ENCODE peak calls at places on chromosome 21, in six cellular contexts. U is GM12878, V is H1, M is IMR-90, R is K562, L is HepG2. O is an unnamed sample.

GRCh38 chr21:44984792-44985440 is 45.1 kb downstream of the SLX9 start:
- DNase-seq in R (no peak), U (no peak), L (peak; percentile 91), M (no peak), V (no peak), O (no peak)

GRCh38 chr21:37032877-37033471 is 26.5 kb downstream of the RIPPLY3 start:
- DNase-seq in M (peak; percentile 81), V (no peak), L (no peak), R (no peak), U (no peak), O (peak; percentile 51)

GRCh38 chr21:44870748-44871495 is 2.6 kb downstream of the PTTG1IP start:
- DNase-seq in V (no peak), L (peak; percentile 40), M (no peak), U (no peak), R (no peak), O (peak; percentile 21)

GRCh38 chr21:25964009-25964408 is 206.6 kb downstream of the APP start:
- DNase-seq in L (no peak), M (no peak), U (no peak), R (no peak), V (no peak), O (no peak)

GRCh38 chr21:16583567-16583966 is 853.8 kb downstream of the USP25 start:
- DNase-seq in M (no peak), L (no peak), R (no peak), U (no peak), V (no peak), O (no peak)

GRCh38 chr21:41321908-41322495 is 5.4 kb downstream of the FAM3B start:
- DNase-seq in V (no peak), R (no peak), U (no peak), M (no peak), L (no peak), O (no peak)

GRCh38 chr21:31283025-31283424 is 61.0 kb downstream of the TIAM1 start:
- DNase-seq in V (no peak), L (no peak), M (no peak), U (no peak), R (no peak), O (no peak)

GRCh38 chr21:41926068-41926806 is 27.6 kb downstream of the C2CD2 start:
- DNase-seq in U (peak; percentile 68), V (peak; percentile 17), M (peak; percentile 66), R (no peak), L (peak; percentile 60), O (no peak)

GRCh38 chr21:31132574-31133242 is 94.4 kb upstream of the KRTAP19-8 start:
- DNase-seq in U (peak; percentile 93), R (no peak), L (no peak), V (no peak), M (peak; percentile 12), O (no peak)

GRCh38 chr21:29487154-29487553 is 188.4 kb downstream of the BACH1 start:
- DNase-seq in U (no peak), L (no peak), V (no peak), R (no peak), M (no peak), O (no peak)
- TF ChIP-seq CEBPB in U (no peak), L (no peak), V (no peak), R (no peak), M (no peak), O (no peak)

GRCh38 chr21:39451332-39452206 is at the start of gene SH3BGR:
- DNase-seq in L (no peak), M (no peak), U (no peak), V (peak; percentile 33), R (peak; percentile 75), O (no peak)

GRCh38 chr21:39452207-39452964 is 616 bp downstream of the SH3BGR start:
- DNase-seq in M (peak; percentile 83), V (no peak), R (no peak), L (peak; percentile 3), U (no peak), O (no peak)

GRCh38 chr21:39452965-39453332 is 1.2 kb downstream of the SH3BGR start:
- DNase-seq in V (no peak), M (no peak), U (no peak), L (no peak), R (no peak), O (no peak)

GRCh38 chr21:39454949-39455668 is 3.3 kb downstream of the SH3BGR start:
- DNase-seq in R (no peak), V (no peak), M (no peak), L (no peak), U (no peak), O (no peak)

GRCh38 chr21:39453571-39454179 is 1.9 kb downstream of the SH3BGR start:
- DNase-seq in R (no peak), U (no peak), M (no peak), V (no peak), L (no peak), O (no peak)
- H3K27ac ChIP-seq in R (no peak overlapping the region), U (no peak overlapping the region), M (no peak overlapping the region), V (no peak overlapping the region), L (no peak overlapping the region), O (no peak overlapping the region)

DNA sequence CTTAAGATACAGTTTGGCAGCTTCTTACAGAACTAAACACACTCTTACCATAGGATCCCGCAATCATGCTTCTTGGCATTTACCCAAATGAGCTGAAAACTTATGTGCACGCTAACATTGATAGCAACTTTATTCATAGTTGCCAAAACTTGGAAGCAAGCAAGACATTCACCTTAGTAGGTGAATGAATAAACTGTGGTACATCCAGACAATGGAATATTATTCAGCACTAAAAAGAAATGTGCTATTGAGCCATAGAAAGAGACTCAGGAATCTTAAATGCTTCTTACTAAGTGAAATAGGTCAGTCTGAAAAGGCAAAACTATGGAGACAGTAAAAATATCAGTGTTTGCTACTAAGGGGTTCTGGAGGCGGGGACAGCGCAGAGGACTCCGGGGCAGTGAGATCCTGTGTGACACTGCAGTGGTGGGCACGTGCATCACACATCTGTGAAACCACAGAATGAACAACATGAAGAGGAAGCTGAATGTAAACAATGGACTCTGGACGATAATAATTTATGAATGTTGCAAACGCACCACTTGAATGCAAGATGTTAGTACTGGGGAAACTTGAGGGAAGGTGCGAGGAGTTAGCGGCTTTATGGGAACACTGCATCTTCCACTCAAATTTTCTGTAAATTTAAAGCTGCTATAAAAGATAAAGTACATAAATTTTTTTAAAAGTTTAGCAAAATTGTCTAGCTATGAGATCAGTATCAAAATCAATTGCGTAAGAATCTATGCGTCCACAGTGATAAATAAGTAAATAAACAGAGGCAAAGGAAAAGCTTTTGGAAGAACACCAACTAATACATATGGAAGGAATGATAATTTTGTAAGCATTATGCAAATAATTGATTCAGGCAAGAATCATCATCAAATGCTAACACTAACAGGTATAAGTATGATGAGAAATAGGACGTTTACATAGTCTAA is 15.4 kb upstream of the SPATC1L start:
- DNase-seq in L (no peak), V (no peak), U (no peak), M (peak; percentile 15), R (no peak), O (no peak)
- H3K36me3 ChIP-seq in L (peaks cover 69% of the 10 kb centered on the region), V (peaks cover 26% of the 10 kb centered on the region), U (peaks cover 4% of the 10 kb centered on the region), M (peaks cover 29% of the 10 kb centered on the region), R (peaks cover 88% of the 10 kb centered on the region), O (no peaks in the 10 kb centered on the region)

DNA sequence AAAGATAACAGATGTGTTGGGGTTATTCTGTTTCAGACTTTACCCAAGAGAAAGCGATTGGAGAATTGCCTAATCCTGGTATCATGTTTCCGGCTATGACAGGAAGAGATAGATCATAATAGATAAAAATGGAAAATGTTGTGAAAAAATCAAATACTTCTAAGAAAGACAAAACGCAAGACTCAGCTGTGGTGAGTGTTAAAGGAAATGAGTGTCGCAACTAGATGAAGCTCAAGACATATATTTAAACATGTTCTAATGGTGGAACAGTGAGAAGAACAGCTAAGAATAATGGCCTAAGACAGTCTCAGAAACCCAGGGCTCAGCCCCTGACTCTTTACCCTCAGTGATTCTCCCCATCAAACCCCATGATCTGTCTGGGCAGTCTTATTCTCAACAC is 426.7 kb upstream of the RUNX1 start:
- DNase-seq in U (no peak), V (no peak), M (peak; percentile 75), L (no peak), R (no peak), O (no peak)
- TF ChIP-seq CEBPB in U (no peak), V (no peak), M (peak; percentile 89), L (no peak), R (peak; percentile 96), O (no peak)

O was measured in HCT116.